ENCODE peak calls at places on chromosomes 5 and 9, in five cellular contexts. B is GM23338, K is IMR-90, I is BJ, Q is hepatocyte. J is an unnamed sample. For H3K27me3 and H3K36me3, the result is how much of the 10 kb centered on the place peaks cover.

GRCh38 chr9:32581512-32582143 is 8.7 kb upstream of the NDUFB6 start:
- DNase-seq in B (peak), I (no peak), K (peak), Q (peak), J (peak)

GRCh38 chr9:98943682-98944129 is at the start of gene COL15A1:
- DNase-seq in K (no peak), Q (peak), B (peak), I (no peak), J (peak)

GRCh38 chr9:4139201-4139600 is 160.7 kb downstream of the GLIS3 start:
- DNase-seq in Q (no peak), K (no peak), B (no peak), I (no peak), J (no peak)

GRCh38 chr5:77355751-77356150 is 136.4 kb downstream of the WDR41 start:
- DNase-seq in B (no peak), Q (no peak), K (no peak), I (no peak), J (no peak)

GRCh38 chr5:180026320-180026719 is 45.2 kb downstream of the RNF130 start:
- DNase-seq in B (peak), K (peak), I (no peak), Q (peak), J (no peak)

GRCh38 chr9:392103-392502 is 177.4 kb downstream of the DOCK8 start:
- DNase-seq in Q (no peak), I (no peak), B (no peak), K (no peak), J (no peak)

GRCh38 chr5:15598294-15598902 is 98.4 kb downstream of the FBXL7 start:
- DNase-seq in I (no peak), Q (peak), B (peak), K (no peak), J (peak)

GRCh38 chr5:15966066-15966640 is 213.4 kb downstream of the MARCHF11 start:
- DNase-seq in I (no peak), K (peak), Q (no peak), B (no peak), J (no peak)

GRCh38 chr9:34224349-34224748 is 45.5 kb downstream of the UBAP1 start:
- DNase-seq in Q (no peak), K (no peak), B (no peak), I (no peak), J (no peak)

GRCh38 chr5:3827624-3828023 is 232.0 kb downstream of the IRX1 start:
- DNase-seq in I (no peak), Q (no peak), B (no peak), K (no peak), J (no peak)

GRCh38 chr5:80369521-80369920 is 38.3 kb upstream of the ZFYVE16 start:
- DNase-seq in I (no peak), B (no peak), K (no peak), Q (no peak), J (peak)

GRCh38 chr9:86557918-86558317 is 203.7 kb upstream of the TUT7 start:
- DNase-seq in B (no peak), I (no peak), K (peak), Q (no peak), J (no peak)

GRCh38 chr5:130545291-130545690 is 619.8 kb downstream of the HINT1 start:
- DNase-seq in Q (no peak), K (no peak), I (no peak), B (no peak), J (no peak)

GRCh38 chr9:98867434-98868168 is 60.1 kb downstream of the GALNT12 start:
- DNase-seq in I (peak), B (no peak), Q (peak), K (peak), J (no peak)

GRCh38 chr5:14108170-14108996 is 34.8 kb upstream of the TRIO start:
- DNase-seq in B (peak), K (peak), Q (peak), I (no peak), J (peak)

GRCh38 chr5:76956033-76956432 is 3.2 kb downstream of the CRHBP start:
- DNase-seq in Q (no peak), I (no peak), B (no peak), K (no peak), J (peak)

GRCh38 chr5:36531401-36531800 is 75.0 kb upstream of the SLC1A3 start:
- DNase-seq in B (no peak), I (no peak), Q (no peak), K (no peak), J (no peak)

GRCh38 chr9:137390553-137391410 is 32.2 kb downstream of the EXD3 start:
- DNase-seq in K (no peak), B (no peak), Q (no peak), I (no peak), J (peak)

GRCh38 chr5:175443514-175444059 is 395 bp downstream of the DRD1 start:
- DNase-seq in K (no peak), Q (no peak), I (no peak), B (peak), J (no peak)

GRCh38 chr5:136028782-136029742 is at the start of gene TGFBI:
- DNase-seq in K (peak), Q (peak), I (no peak), B (peak), J (peak)
- H3K27me3 ChIP-seq in K (under half), Q (under half), I (under half), B (under half), J (under half)

GRCh38 chr5:131814990-131815389 is 18.2 kb upstream of the FNIP1 start:
- DNase-seq in Q (peak), K (peak), I (peak), B (peak), J (no peak)

GRCh38 chr5:131812371-131813160 is 15.7 kb upstream of the FNIP1 start:
- DNase-seq in K (no peak), B (no peak), I (no peak), Q (no peak), J (no peak)

GRCh38 chr5:131810510-131811249 is 13.9 kb upstream of the FNIP1 start:
- DNase-seq in K (peak), Q (peak), I (no peak), B (peak), J (no peak)
- TF ChIP-seq CTCF in K (peak), Q (peak), I (peak), B (peak), J (peak)

GRCh38 chr5:81703840-81704239 is 47.1 kb downstream of the SSBP2 start:
- DNase-seq in I (no peak), K (no peak), Q (no peak), B (no peak), J (no peak)
- H3K36me3 ChIP-seq in I (under half), K (under half), Q (under half), B (under half), J (under half)

GRCh38 chr9:133276923-133277322 is 1.9 kb upstream of the ABO start:
- DNase-seq in Q (no peak), K (no peak), B (no peak), I (no peak), J (no peak)
- H3K27me3 ChIP-seq in Q (under half), K (half or more), B (half or more), I (under half), J (under half)

J was measured in WERI-Rb-1.